ENCODE peak calls at places on chromosomes 5 and 9, in seven cellular contexts. F, L, U, Q, T, V and O are unnamed samples.

GRCh38 chr9:21761309-21761901 is 41.0 kb upstream of the MTAP start:
- DNase-seq in F (no peak), L (no peak), U (no peak), Q (no peak), T (no peak), V (no peak), O (no peak)

GRCh38 chr9:84773023-84773422 is 103.5 kb downstream of the NTRK2 start:
- DNase-seq in F (no peak), L (no peak), U (no peak), Q (no peak), T (no peak), V (peak), O (peak)

GRCh38 chr5:172133359-172134029 is 54.5 kb downstream of the STK10 start:
- DNase-seq in F (no peak), L (peak), U (no peak), Q (peak), T (no peak), V (peak), O (peak)

GRCh38 chr5:133222979-133223378 is 171.2 kb downstream of the HSPA4 start:
- DNase-seq in F (no peak), L (no peak), U (no peak), Q (no peak), T (no peak), V (no peak), O (no peak)

GRCh38 chr9:108776920-108777650 is 78.7 kb downstream of the ACTL7B start:
- DNase-seq in F (no peak), L (no peak), U (peak), Q (no peak), T (no peak), V (peak), O (no peak)

GRCh38 chr5:53334431-53334941 is 145.9 kb upstream of the FST start:
- DNase-seq in F (no peak), L (peak), U (no peak), Q (no peak), T (no peak), V (peak), O (no peak)

GRCh38 chr9:136372561-136373299 is 739 bp downstream of the CARD9 start:
- DNase-seq in F (no peak), L (peak), U (no peak), Q (no peak), T (peak), V (peak), O (peak)

GRCh38 chr5:75694781-75695180 is 22.5 kb downstream of the POC5 start:
- DNase-seq in F (no peak), L (no peak), U (no peak), Q (no peak), T (no peak), V (no peak), O (no peak)